ENCODE peak calls at places on chromosomes 6 and 20, in eight cellular contexts. One of them, this sample, is unnamed.

GRCh38 chr6:35025241-35026188 is 115.6 kb downstream of the TCP11 start:
- DNase-seq in OCI-LY7: no peak
- DNase-seq in GM04504: no peak
- DNase-seq in activated gamma-delta T cell treated with anti-CD3 and anti-CD28 coated beads, Interleukin-2, amount 50 U/mL, for 16 hours: no peak
- DNase-seq in NCI-H82: no peak
- DNase-seq in nucleus accumbens: no peak
- DNase-seq in osteoblast: peak
- DNase-seq in activated T-cell treated with anti-CD3 and anti-CD28 coated beads, Interleukin-2, amount 50 U/mL, for 48 hours: no peak
- DNase-seq in this sample: no peak

GRCh38 chr6:6243846-6244245 is 76.6 kb downstream of the F13A1 start:
- DNase-seq in nucleus accumbens: no peak
- DNase-seq in activated T-cell treated with anti-CD3 and anti-CD28 coated beads, Interleukin-2, amount 50 U/mL, for 48 hours: no peak
- DNase-seq in activated gamma-delta T cell treated with anti-CD3 and anti-CD28 coated beads, Interleukin-2, amount 50 U/mL, for 16 hours: no peak
- DNase-seq in OCI-LY7: no peak
- DNase-seq in GM04504: no peak
- DNase-seq in NCI-H82: no peak
- DNase-seq in osteoblast: no peak
- DNase-seq in this sample: no peak

GRCh38 chr6:15077964-15078363 is 167.9 kb upstream of the JARID2 start:
- DNase-seq in activated gamma-delta T cell treated with anti-CD3 and anti-CD28 coated beads, Interleukin-2, amount 50 U/mL, for 16 hours: no peak
- DNase-seq in osteoblast: peak
- DNase-seq in nucleus accumbens: no peak
- DNase-seq in OCI-LY7: no peak
- DNase-seq in activated T-cell treated with anti-CD3 and anti-CD28 coated beads, Interleukin-2, amount 50 U/mL, for 48 hours: no peak
- DNase-seq in NCI-H82: peak
- DNase-seq in GM04504: no peak
- DNase-seq in this sample: no peak

GRCh38 chr20:54172856-54173652 is 732 bp downstream of the CYP24A1 start:
- DNase-seq in GM04504: no peak
- DNase-seq in NCI-H82: peak
- DNase-seq in osteoblast: no peak
- DNase-seq in activated T-cell treated with anti-CD3 and anti-CD28 coated beads, Interleukin-2, amount 50 U/mL, for 48 hours: peak
- DNase-seq in OCI-LY7: no peak
- DNase-seq in nucleus accumbens: no peak
- DNase-seq in activated gamma-delta T cell treated with anti-CD3 and anti-CD28 coated beads, Interleukin-2, amount 50 U/mL, for 16 hours: no peak
- DNase-seq in this sample: no peak

GRCh38 chr6:79231101-79231500 is 3.4 kb downstream of the HMGN3 start:
- DNase-seq in NCI-H82: no peak
- DNase-seq in nucleus accumbens: no peak
- DNase-seq in activated T-cell treated with anti-CD3 and anti-CD28 coated beads, Interleukin-2, amount 50 U/mL, for 48 hours: no peak
- DNase-seq in osteoblast: no peak
- DNase-seq in GM04504: no peak
- DNase-seq in OCI-LY7: no peak
- DNase-seq in activated gamma-delta T cell treated with anti-CD3 and anti-CD28 coated beads, Interleukin-2, amount 50 U/mL, for 16 hours: no peak
- DNase-seq in this sample: no peak

GRCh38 chr20:25054995-25055629 is 2.8 kb downstream of the ACSS1 start:
- DNase-seq in activated T-cell treated with anti-CD3 and anti-CD28 coated beads, Interleukin-2, amount 50 U/mL, for 48 hours: no peak
- DNase-seq in activated gamma-delta T cell treated with anti-CD3 and anti-CD28 coated beads, Interleukin-2, amount 50 U/mL, for 16 hours: no peak
- DNase-seq in GM04504: no peak
- DNase-seq in nucleus accumbens: no peak
- DNase-seq in OCI-LY7: no peak
- DNase-seq in osteoblast: peak
- DNase-seq in NCI-H82: no peak
- DNase-seq in this sample: peak

GRCh38 chr6:64330694-64331309 is 695.2 kb downstream of the PHF3 start:
- DNase-seq in NCI-H82: peak
- DNase-seq in activated gamma-delta T cell treated with anti-CD3 and anti-CD28 coated beads, Interleukin-2, amount 50 U/mL, for 16 hours: no peak
- DNase-seq in GM04504: no peak
- DNase-seq in nucleus accumbens: peak
- DNase-seq in activated T-cell treated with anti-CD3 and anti-CD28 coated beads, Interleukin-2, amount 50 U/mL, for 48 hours: peak
- DNase-seq in osteoblast: no peak
- DNase-seq in OCI-LY7: peak
- DNase-seq in this sample: peak

GRCh38 chr20:50930139-50931047 is 844 bp downstream of the ADNP start:
- DNase-seq in osteoblast: peak
- DNase-seq in nucleus accumbens: no peak
- DNase-seq in activated gamma-delta T cell treated with anti-CD3 and anti-CD28 coated beads, Interleukin-2, amount 50 U/mL, for 16 hours: no peak
- DNase-seq in GM04504: no peak
- DNase-seq in OCI-LY7: peak
- DNase-seq in NCI-H82: peak
- DNase-seq in activated T-cell treated with anti-CD3 and anti-CD28 coated beads, Interleukin-2, amount 50 U/mL, for 48 hours: peak
- DNase-seq in this sample: peak

GRCh38 chr20:15320941-15321340 is 983.5 kb upstream of the FLRT3 start:
- DNase-seq in NCI-H82: no peak
- DNase-seq in OCI-LY7: no peak
- DNase-seq in nucleus accumbens: no peak
- DNase-seq in osteoblast: no peak
- DNase-seq in activated T-cell treated with anti-CD3 and anti-CD28 coated beads, Interleukin-2, amount 50 U/mL, for 48 hours: no peak
- DNase-seq in GM04504: no peak
- DNase-seq in activated gamma-delta T cell treated with anti-CD3 and anti-CD28 coated beads, Interleukin-2, amount 50 U/mL, for 16 hours: no peak
- DNase-seq in this sample: no peak

GRCh38 chr20:10090588-10091166 is 55.9 kb downstream of the ANKEF1 start:
- DNase-seq in GM04504: no peak
- DNase-seq in activated T-cell treated with anti-CD3 and anti-CD28 coated beads, Interleukin-2, amount 50 U/mL, for 48 hours: peak
- DNase-seq in nucleus accumbens: peak
- DNase-seq in osteoblast: no peak
- DNase-seq in activated gamma-delta T cell treated with anti-CD3 and anti-CD28 coated beads, Interleukin-2, amount 50 U/mL, for 16 hours: no peak
- DNase-seq in OCI-LY7: peak
- DNase-seq in NCI-H82: peak
- DNase-seq in this sample: peak

GRCh38 chr6:158972241-158973233 is 27.5 kb downstream of the RSPH3 start:
- DNase-seq in osteoblast: peak
- DNase-seq in NCI-H82: peak
- DNase-seq in activated gamma-delta T cell treated with anti-CD3 and anti-CD28 coated beads, Interleukin-2, amount 50 U/mL, for 16 hours: no peak
- DNase-seq in nucleus accumbens: no peak
- DNase-seq in OCI-LY7: peak
- DNase-seq in activated T-cell treated with anti-CD3 and anti-CD28 coated beads, Interleukin-2, amount 50 U/mL, for 48 hours: no peak
- DNase-seq in GM04504: peak
- DNase-seq in this sample: no peak

GRCh38 chr20:24795444-24795843 is 153.6 kb upstream of the CST7 start:
- DNase-seq in OCI-LY7: no peak
- DNase-seq in activated gamma-delta T cell treated with anti-CD3 and anti-CD28 coated beads, Interleukin-2, amount 50 U/mL, for 16 hours: no peak
- DNase-seq in NCI-H82: no peak
- DNase-seq in osteoblast: no peak
- DNase-seq in activated T-cell treated with anti-CD3 and anti-CD28 coated beads, Interleukin-2, amount 50 U/mL, for 48 hours: no peak
- DNase-seq in GM04504: no peak
- DNase-seq in nucleus accumbens: no peak
- DNase-seq in this sample: no peak

GRCh38 chr6:145647602-145648001 is 87.7 kb downstream of the EPM2A start:
- DNase-seq in activated T-cell treated with anti-CD3 and anti-CD28 coated beads, Interleukin-2, amount 50 U/mL, for 48 hours: no peak
- DNase-seq in GM04504: no peak
- DNase-seq in osteoblast: no peak
- DNase-seq in NCI-H82: no peak
- DNase-seq in nucleus accumbens: no peak
- DNase-seq in activated gamma-delta T cell treated with anti-CD3 and anti-CD28 coated beads, Interleukin-2, amount 50 U/mL, for 16 hours: no peak
- DNase-seq in OCI-LY7: no peak
- DNase-seq in this sample: no peak

GRCh38 chr6:34102696-34103095 is 43.2 kb downstream of the GRM4 start:
- DNase-seq in NCI-H82: no peak
- DNase-seq in nucleus accumbens: no peak
- DNase-seq in activated gamma-delta T cell treated with anti-CD3 and anti-CD28 coated beads, Interleukin-2, amount 50 U/mL, for 16 hours: no peak
- DNase-seq in OCI-LY7: no peak
- DNase-seq in osteoblast: no peak
- DNase-seq in activated T-cell treated with anti-CD3 and anti-CD28 coated beads, Interleukin-2, amount 50 U/mL, for 48 hours: no peak
- DNase-seq in GM04504: no peak
- DNase-seq in this sample: no peak

GRCh38 chr20:32012159-32012682 is 2.0 kb downstream of the CCM2L start:
- DNase-seq in nucleus accumbens: no peak
- DNase-seq in osteoblast: no peak
- DNase-seq in NCI-H82: no peak
- DNase-seq in activated gamma-delta T cell treated with anti-CD3 and anti-CD28 coated beads, Interleukin-2, amount 50 U/mL, for 16 hours: no peak
- DNase-seq in OCI-LY7: no peak
- DNase-seq in GM04504: no peak
- DNase-seq in activated T-cell treated with anti-CD3 and anti-CD28 coated beads, Interleukin-2, amount 50 U/mL, for 48 hours: no peak
- DNase-seq in this sample: no peak

GRCh38 chr20:48592107-48592940 is 235.5 kb downstream of the PREX1 start:
- DNase-seq in osteoblast: no peak
- DNase-seq in activated gamma-delta T cell treated with anti-CD3 and anti-CD28 coated beads, Interleukin-2, amount 50 U/mL, for 16 hours: no peak
- DNase-seq in GM04504: no peak
- DNase-seq in activated T-cell treated with anti-CD3 and anti-CD28 coated beads, Interleukin-2, amount 50 U/mL, for 48 hours: no peak
- DNase-seq in NCI-H82: no peak
- DNase-seq in OCI-LY7: no peak
- DNase-seq in nucleus accumbens: no peak
- DNase-seq in this sample: no peak

GRCh38 chr6:92647630-92648029 is 771.7 kb downstream of the EPHA7 start:
- DNase-seq in GM04504: no peak
- DNase-seq in osteoblast: no peak
- DNase-seq in activated gamma-delta T cell treated with anti-CD3 and anti-CD28 coated beads, Interleukin-2, amount 50 U/mL, for 16 hours: no peak
- DNase-seq in nucleus accumbens: no peak
- DNase-seq in OCI-LY7: no peak
- DNase-seq in activated T-cell treated with anti-CD3 and anti-CD28 coated beads, Interleukin-2, amount 50 U/mL, for 48 hours: no peak
- DNase-seq in NCI-H82: no peak
- DNase-seq in this sample: no peak

GRCh38 chr20:2783908-2784566 is 16.4 kb downstream of the CPXM1 start:
- DNase-seq in NCI-H82: no peak
- DNase-seq in activated gamma-delta T cell treated with anti-CD3 and anti-CD28 coated beads, Interleukin-2, amount 50 U/mL, for 16 hours: no peak
- DNase-seq in osteoblast: no peak
- DNase-seq in activated T-cell treated with anti-CD3 and anti-CD28 coated beads, Interleukin-2, amount 50 U/mL, for 48 hours: no peak
- DNase-seq in nucleus accumbens: no peak
- DNase-seq in OCI-LY7: no peak
- DNase-seq in GM04504: no peak
- DNase-seq in this sample: no peak

GRCh38 chr6:136717297-136717990 is 74.8 kb downstream of the MAP3K5 start:
- DNase-seq in NCI-H82: no peak
- DNase-seq in OCI-LY7: peak
- DNase-seq in GM04504: no peak
- DNase-seq in nucleus accumbens: no peak
- DNase-seq in activated gamma-delta T cell treated with anti-CD3 and anti-CD28 coated beads, Interleukin-2, amount 50 U/mL, for 16 hours: no peak
- DNase-seq in activated T-cell treated with anti-CD3 and anti-CD28 coated beads, Interleukin-2, amount 50 U/mL, for 48 hours: no peak
- DNase-seq in osteoblast: peak
- DNase-seq in this sample: no peak

GRCh38 chr20:34891166-34892062 is 15.0 kb downstream of the ACSS2 start:
- DNase-seq in activated T-cell treated with anti-CD3 and anti-CD28 coated beads, Interleukin-2, amount 50 U/mL, for 48 hours: no peak
- DNase-seq in OCI-LY7: no peak
- DNase-seq in GM04504: peak
- DNase-seq in osteoblast: no peak
- DNase-seq in NCI-H82: no peak
- DNase-seq in nucleus accumbens: no peak
- DNase-seq in activated gamma-delta T cell treated with anti-CD3 and anti-CD28 coated beads, Interleukin-2, amount 50 U/mL, for 16 hours: no peak
- DNase-seq in this sample: no peak

GRCh38 chr20:63957690-63958441 is 1.6 kb upstream of the UCKL1 start:
- DNase-seq in activated T-cell treated with anti-CD3 and anti-CD28 coated beads, Interleukin-2, amount 50 U/mL, for 48 hours: peak
- DNase-seq in OCI-LY7: peak
- DNase-seq in osteoblast: no peak
- DNase-seq in NCI-H82: peak
- DNase-seq in GM04504: no peak
- DNase-seq in activated gamma-delta T cell treated with anti-CD3 and anti-CD28 coated beads, Interleukin-2, amount 50 U/mL, for 16 hours: no peak
- DNase-seq in nucleus accumbens: no peak
- DNase-seq in this sample: peak

GRCh38 chr6:17012421-17013225 is 89.2 kb upstream of the STMND1 start:
- DNase-seq in activated gamma-delta T cell treated with anti-CD3 and anti-CD28 coated beads, Interleukin-2, amount 50 U/mL, for 16 hours: no peak
- DNase-seq in nucleus accumbens: peak
- DNase-seq in NCI-H82: no peak
- DNase-seq in activated T-cell treated with anti-CD3 and anti-CD28 coated beads, Interleukin-2, amount 50 U/mL, for 48 hours: no peak
- DNase-seq in osteoblast: peak
- DNase-seq in OCI-LY7: no peak
- DNase-seq in GM04504: no peak
- DNase-seq in this sample: peak

GRCh38 chr6:46220351-46221220 is 49.8 kb upstream of the ENPP5 start:
- DNase-seq in NCI-H82: no peak
- DNase-seq in GM04504: no peak
- DNase-seq in nucleus accumbens: no peak
- DNase-seq in activated T-cell treated with anti-CD3 and anti-CD28 coated beads, Interleukin-2, amount 50 U/mL, for 48 hours: no peak
- DNase-seq in OCI-LY7: peak
- DNase-seq in activated gamma-delta T cell treated with anti-CD3 and anti-CD28 coated beads, Interleukin-2, amount 50 U/mL, for 16 hours: no peak
- DNase-seq in osteoblast: peak
- DNase-seq in this sample: no peak

GRCh38 chr6:15879372-15880261 is 216.8 kb upstream of the DTNBP1 start:
- DNase-seq in GM04504: no peak
- DNase-seq in osteoblast: no peak
- DNase-seq in activated T-cell treated with anti-CD3 and anti-CD28 coated beads, Interleukin-2, amount 50 U/mL, for 48 hours: peak
- DNase-seq in activated gamma-delta T cell treated with anti-CD3 and anti-CD28 coated beads, Interleukin-2, amount 50 U/mL, for 16 hours: peak
- DNase-seq in NCI-H82: peak
- DNase-seq in OCI-LY7: peak
- DNase-seq in nucleus accumbens: no peak
- DNase-seq in this sample: peak

GRCh38 chr6:71299541-71300470 is 11.2 kb downstream of the OGFRL1 start:
- DNase-seq in NCI-H82: no peak
- DNase-seq in activated gamma-delta T cell treated with anti-CD3 and anti-CD28 coated beads, Interleukin-2, amount 50 U/mL, for 16 hours: no peak
- DNase-seq in osteoblast: no peak
- DNase-seq in activated T-cell treated with anti-CD3 and anti-CD28 coated beads, Interleukin-2, amount 50 U/mL, for 48 hours: no peak
- DNase-seq in GM04504: no peak
- DNase-seq in OCI-LY7: no peak
- DNase-seq in nucleus accumbens: no peak
- DNase-seq in this sample: no peak

This sample was measured in body of pancreas.